ENCODE peak calls at places on chromosomes 11 and 22, in nine cellular contexts. A, Q, J, H, E, Y, W, O and P are unnamed samples.

GRCh38 chr11:130522284-130522961 is 74.0 kb downstream of the ADAMTS15 start:
- DNase-seq in A (peak; percentile 75), Q (peak; percentile 47), J (peak; percentile 65), H (peak; percentile 85), E (no peak), Y (peak; percentile 97), W (peak; percentile 22), O (peak; percentile 84), P (no peak)

GRCh38 chr11:67644042-67644441 is 4.5 kb upstream of the TBX10 start:
- DNase-seq in A (no peak), Q (no peak), J (no peak), H (no peak), E (peak; percentile 34), Y (peak; percentile 69), W (no peak), O (no peak), P (no peak)

GRCh38 chr11:65528819-65529350 is 4.0 kb downstream of the SCYL1 start:
- DNase-seq in A (no peak), Q (no peak), J (no peak), H (no peak), E (no peak), Y (peak; percentile 53), W (no peak), O (no peak), P (no peak)

GRCh38 chr22:45885941-45886395 is 91.0 kb downstream of the WNT7B start:
- DNase-seq in A (no peak), Q (no peak), J (no peak), H (no peak), E (no peak), Y (peak; percentile 57), W (peak; percentile 51), O (no peak), P (no peak)

GRCh38 chr11:95413761-95414160 is 182.8 kb upstream of the SESN3 start:
- DNase-seq in A (no peak), Q (no peak), J (no peak), H (no peak), E (no peak), Y (no peak), W (no peak), O (no peak), P (no peak)

GRCh38 chr22:36966851-36967535 is 52.3 kb downstream of the TST start:
- DNase-seq in A (no peak), Q (no peak), J (no peak), H (no peak), E (no peak), Y (no peak), W (no peak), O (no peak), P (no peak)

GRCh38 chr11:9530020-9530628 is 43.3 kb upstream of the WEE1 start:
- DNase-seq in A (no peak), Q (no peak), J (no peak), H (no peak), E (no peak), Y (peak; percentile 8), W (no peak), O (no peak), P (no peak)

GRCh38 chr22:33798401-33798800 is 121.9 kb downstream of the LARGE1 start:
- DNase-seq in A (no peak), Q (no peak), J (no peak), H (no peak), E (no peak), Y (no peak), W (no peak), O (no peak), P (no peak)

GRCh38 chr22:36435516-36436415 is 45.7 kb downstream of the TXN2 start:
- DNase-seq in A (peak; percentile 63), Q (no peak), J (no peak), H (peak; percentile 90), E (peak; percentile 54), Y (peak; percentile 36), W (no peak), O (no peak), P (peak; percentile 69)

GRCh38 chr11:78419327-78419726 is 1.7 kb upstream of the GAB2 start:
- DNase-seq in A (no peak), Q (peak; percentile 75), J (no peak), H (peak; percentile 73), E (no peak), Y (peak; percentile 94), W (no peak), O (peak; percentile 96), P (no peak)

GRCh38 chr22:40345271-40345670 is 1.0 kb upstream of the ADSL start:
- DNase-seq in A (peak; percentile 30), Q (peak; percentile 39), J (no peak), H (no peak), E (no peak), Y (no peak), W (no peak), O (no peak), P (no peak)

GRCh38 chr11:43150697-43151096 is 161.1 kb upstream of the API5 start:
- DNase-seq in A (no peak), Q (no peak), J (no peak), H (no peak), E (no peak), Y (no peak), W (no peak), O (no peak), P (no peak)

GRCh38 chr11:92848578-92848977 is 120.9 kb upstream of the MTNR1B start:
- DNase-seq in A (no peak), Q (no peak), J (no peak), H (no peak), E (no peak), Y (no peak), W (no peak), O (no peak), P (no peak)

DNA sequence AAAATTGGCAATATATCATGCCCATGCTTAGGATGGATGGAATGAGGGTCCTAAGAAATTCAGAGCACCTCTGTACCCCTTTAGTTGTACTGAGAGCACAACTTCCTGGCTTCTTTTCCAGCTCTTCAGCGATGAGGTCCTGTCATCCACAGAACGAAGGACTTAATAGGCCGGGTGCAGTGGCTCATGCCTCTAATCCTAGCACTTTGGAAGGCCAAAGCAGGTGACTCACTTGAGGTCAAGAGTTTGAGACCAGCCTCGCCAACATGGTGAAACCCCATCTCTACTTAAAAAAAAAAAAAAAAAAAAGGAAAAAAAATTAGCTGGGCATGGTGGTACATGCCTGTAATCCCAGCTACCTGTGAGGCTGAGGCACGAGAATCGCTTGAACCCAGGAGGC is 125.3 kb upstream of the BMAL1 start:
- DNase-seq in A (no peak), Q (no peak), J (no peak), H (no peak), E (no peak), Y (no peak), W (no peak), O (no peak), P (no peak)
- TF ChIP-seq CTCF in A (no peak), Q (no peak), J (no peak), H (no peak), E (no peak), Y (no peak), W (no peak), O (no peak), P (no peak)

GRCh38 chr11:88886796-88887195 is 179.0 kb downstream of the GRM5 start:
- DNase-seq in A (peak; percentile 30), Q (peak; percentile 1), J (no peak), H (no peak), E (peak; percentile 14), Y (peak; percentile 0), W (peak; percentile 54), O (peak; percentile 10), P (peak; percentile 8)
- TF ChIP-seq CTCF in A (no peak), Q (peak; percentile 54), J (no peak), H (peak; percentile 6), E (peak; percentile 7), Y (peak; percentile 47), W (peak; percentile 63), O (peak; percentile 51), P (peak; percentile 64)

DNA sequence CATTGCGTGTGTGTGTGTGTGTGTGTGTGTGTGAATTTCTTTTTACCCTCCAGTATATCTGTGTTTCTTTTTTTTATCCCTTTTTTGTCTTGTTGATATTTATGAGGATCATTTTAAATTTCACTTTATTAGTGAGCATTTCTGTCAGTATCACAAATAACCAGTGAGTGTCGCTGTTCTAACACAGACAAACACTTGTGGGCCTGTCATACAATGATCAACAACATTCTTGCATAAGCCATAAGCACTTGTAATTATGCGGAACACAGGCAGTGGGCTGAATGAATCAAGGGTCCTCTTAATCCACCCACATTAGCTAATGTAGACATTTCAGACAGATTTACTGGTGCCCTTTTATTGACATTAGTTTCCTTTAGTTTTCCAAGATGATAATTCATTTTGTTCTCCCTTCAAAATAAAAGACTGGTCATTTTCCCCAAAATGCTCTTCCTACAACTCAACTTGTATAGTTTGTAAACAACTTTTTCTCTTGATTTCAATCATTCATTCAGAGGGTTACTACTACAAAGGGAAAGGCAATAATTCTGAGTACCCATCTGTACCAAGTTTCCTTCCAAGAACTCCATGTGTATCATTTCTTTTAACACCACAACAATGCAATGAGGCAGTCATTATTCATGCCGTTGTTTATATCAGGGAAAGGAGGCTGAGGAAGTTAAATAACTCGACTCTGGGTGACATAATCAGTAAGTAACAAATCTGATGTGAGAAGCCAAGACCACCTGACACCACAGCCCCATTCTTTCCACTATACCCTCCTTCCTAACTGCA is 34.6 kb upstream of the ANO3 start:
- DNase-seq in A (peak; percentile 34), Q (no peak), J (no peak), H (peak; percentile 56), E (peak; percentile 29), Y (peak; percentile 65), W (peak; percentile 9), O (peak; percentile 39), P (peak; percentile 37)
- TF ChIP-seq CTCF in A (peak; percentile 65), Q (peak; percentile 90), J (peak; percentile 83), H (peak; percentile 78), E (peak; percentile 20), Y (peak; percentile 78), W (peak; percentile 86), O (peak; percentile 72), P (peak; percentile 49)

GRCh38 chr11:108117746-108118371 is 3.5 kb upstream of the ACAT1 start:
- DNase-seq in A (no peak), Q (no peak), J (no peak), H (no peak), E (peak; percentile 48), Y (peak; percentile 87), W (no peak), O (peak; percentile 34), P (peak; percentile 50)
- TF ChIP-seq CTCF in A (no peak), Q (peak; percentile 78), J (no peak), H (peak; percentile 64), E (no peak), Y (peak; percentile 64), W (peak; percentile 73), O (peak; percentile 68), P (peak; percentile 16)